ENCODE peak calls at places on chromosomes 11 and 22, in five cellular contexts. One of them, this sample, is unnamed.

GRCh38 chr22:30041881-30042280 is 38.4 kb upstream of the HORMAD2 start:
- DNase-seq in IMR-90: no peak
- DNase-seq in uterus: no peak
- DNase-seq in transverse colon: no peak
- DNase-seq in ovary: no peak
- DNase-seq in this sample: no peak

GRCh38 chr11:16739326-16739875 is 954 bp downstream of the C11orf58 start:
- DNase-seq in transverse colon: no peak
- DNase-seq in uterus: no peak
- DNase-seq in IMR-90: peak; percentile 28
- DNase-seq in ovary: no peak
- DNase-seq in this sample: no peak

GRCh38 chr22:28505416-28506156 is 174.1 kb downstream of the TTC28 start:
- DNase-seq in transverse colon: no peak
- DNase-seq in ovary: no peak
- DNase-seq in IMR-90: no peak
- DNase-seq in uterus: no peak
- DNase-seq in this sample: peak; percentile 32

GRCh38 chr11:104033134-104033533 is 3.3 kb upstream of the DDI1 start:
- DNase-seq in ovary: no peak
- DNase-seq in IMR-90: peak; percentile 97
- DNase-seq in uterus: no peak
- DNase-seq in transverse colon: no peak
- DNase-seq in this sample: peak; percentile 51

GRCh38 chr11:74072721-74073120 is 63.8 kb upstream of the UCP3 start:
- DNase-seq in transverse colon: no peak
- DNase-seq in IMR-90: no peak
- DNase-seq in uterus: no peak
- DNase-seq in ovary: no peak
- DNase-seq in this sample: no peak

GRCh38 chr11:133906241-133906640 is 50.5 kb downstream of the IGSF9B start:
- DNase-seq in transverse colon: no peak
- DNase-seq in IMR-90: no peak
- DNase-seq in uterus: no peak
- DNase-seq in ovary: no peak
- DNase-seq in this sample: no peak

GRCh38 chr22:49646876-49647275 is 180.8 kb downstream of the BRD1 start:
- DNase-seq in uterus: no peak
- DNase-seq in transverse colon: no peak
- DNase-seq in ovary: no peak
- DNase-seq in IMR-90: no peak
- DNase-seq in this sample: no peak

GRCh38 chr11:8011981-8012444 is 24.9 kb downstream of the EIF3F start:
- DNase-seq in ovary: no peak
- DNase-seq in IMR-90: peak; percentile 95
- DNase-seq in transverse colon: no peak
- DNase-seq in uterus: no peak
- DNase-seq in this sample: no peak

GRCh38 chr22:38966942-38967341 is 9.5 kb downstream of the APOBEC3A start:
- DNase-seq in ovary: no peak
- DNase-seq in IMR-90: no peak
- DNase-seq in uterus: no peak
- DNase-seq in transverse colon: no peak
- DNase-seq in this sample: no peak

GRCh38 chr11:353315-353857 is 15.9 kb upstream of the B4GALNT4 start:
- DNase-seq in IMR-90: peak; percentile 77
- DNase-seq in transverse colon: peak; percentile 73
- DNase-seq in uterus: peak; percentile 91
- DNase-seq in ovary: peak; percentile 85
- DNase-seq in this sample: peak; percentile 88

GRCh38 chr11:30258679-30259078 is 27.9 kb downstream of the FSHB start:
- DNase-seq in uterus: no peak
- DNase-seq in transverse colon: no peak
- DNase-seq in ovary: no peak
- DNase-seq in IMR-90: no peak
- DNase-seq in this sample: no peak

GRCh38 chr11:34004226-34004625 is 47.3 kb upstream of the CAPRIN1 start:
- DNase-seq in uterus: no peak
- DNase-seq in transverse colon: no peak
- DNase-seq in IMR-90: no peak
- DNase-seq in ovary: no peak
- DNase-seq in this sample: no peak

GRCh38 chr11:69467646-69468045 is 13.8 kb upstream of the LINC01488 start:
- DNase-seq in uterus: no peak
- DNase-seq in IMR-90: no peak
- DNase-seq in ovary: no peak
- DNase-seq in transverse colon: no peak
- DNase-seq in this sample: no peak

GRCh38 chr11:103234974-103235373 is 125.7 kb downstream of the DYNC2H1 start:
- DNase-seq in transverse colon: no peak
- DNase-seq in IMR-90: peak; percentile 89
- DNase-seq in ovary: no peak
- DNase-seq in uterus: no peak
- DNase-seq in this sample: no peak

GRCh38 chr11:75350743-75351540 is 519 bp downstream of the ARRB1 start:
- DNase-seq in IMR-90: peak; percentile 46
- DNase-seq in uterus: peak; percentile 34
- DNase-seq in ovary: peak; percentile 64
- DNase-seq in transverse colon: peak; percentile 61
- DNase-seq in this sample: peak; percentile 51

GRCh38 chr11:10623797-10624761 is 55.6 kb upstream of the LYVE1 start:
- DNase-seq in IMR-90: peak; percentile 37
- DNase-seq in transverse colon: peak; percentile 40
- DNase-seq in uterus: no peak
- DNase-seq in ovary: peak; percentile 43
- DNase-seq in this sample: peak; percentile 36

GRCh38 chr11:6611092-6612007 is 666 bp downstream of the TAF10 start:
- DNase-seq in transverse colon: peak; percentile 35
- DNase-seq in ovary: peak; percentile 76
- DNase-seq in IMR-90: peak; percentile 21
- DNase-seq in uterus: peak; percentile 65
- DNase-seq in this sample: peak; percentile 37

GRCh38 chr22:22246706-22247105 is 2.1 kb downstream of the VPREB1 start:
- DNase-seq in uterus: no peak
- DNase-seq in IMR-90: no peak
- DNase-seq in ovary: no peak
- DNase-seq in transverse colon: no peak
- DNase-seq in this sample: no peak

GRCh38 chr11:107619926-107620325 is 29.0 kb downstream of the ELMOD1 start:
- DNase-seq in transverse colon: no peak
- DNase-seq in ovary: no peak
- DNase-seq in uterus: no peak
- DNase-seq in IMR-90: peak; percentile 23
- DNase-seq in this sample: no peak

GRCh38 chr22:33325232-33326004 is 267.2 kb upstream of the SYN3 start:
- DNase-seq in uterus: no peak
- DNase-seq in transverse colon: no peak
- DNase-seq in IMR-90: no peak
- DNase-seq in ovary: no peak
- DNase-seq in this sample: no peak

GRCh38 chr11:16612801-16613400 is 125.5 kb upstream of the C11orf58 start:
- DNase-seq in IMR-90: peak; percentile 35
- DNase-seq in transverse colon: no peak
- DNase-seq in uterus: no peak
- DNase-seq in ovary: no peak
- DNase-seq in this sample: no peak

GRCh38 chr22:27420817-27421361 is 380.7 kb downstream of the MN1 start:
- DNase-seq in uterus: peak; percentile 69
- DNase-seq in transverse colon: peak; percentile 46
- DNase-seq in ovary: peak; percentile 86
- DNase-seq in IMR-90: peak; percentile 95
- DNase-seq in this sample: peak; percentile 83

GRCh38 chr11:61851128-61851899 is 23.2 kb downstream of the FADS2 start:
- DNase-seq in IMR-90: no peak
- DNase-seq in ovary: no peak
- DNase-seq in transverse colon: no peak
- DNase-seq in uterus: no peak
- DNase-seq in this sample: peak; percentile 87

GRCh38 chr11:119352857-119353260 is 6.4 kb upstream of the MFRP start:
- DNase-seq in IMR-90: no peak
- DNase-seq in transverse colon: no peak
- DNase-seq in ovary: peak; percentile 60
- DNase-seq in uterus: peak; percentile 34
- DNase-seq in this sample: peak; percentile 91

GRCh38 chr11:95863486-95864140 is 60.3 kb downstream of the MTMR2 start:
- DNase-seq in transverse colon: no peak
- DNase-seq in IMR-90: peak; percentile 89
- DNase-seq in uterus: no peak
- DNase-seq in ovary: no peak
- DNase-seq in this sample: no peak

GRCh38 chr22:37242395-37242918 is 1.6 kb downstream of the RAC2 start:
- DNase-seq in uterus: peak; percentile 32
- DNase-seq in transverse colon: peak; percentile 82
- DNase-seq in ovary: no peak
- DNase-seq in IMR-90: peak; percentile 38
- DNase-seq in this sample: peak; percentile 47
- TF ChIP-seq POLR2A in uterus: no peak
- TF ChIP-seq POLR2A in transverse colon: no peak
- TF ChIP-seq POLR2A in ovary: no peak
- TF ChIP-seq POLR2A in IMR-90: no peak
- TF ChIP-seq POLR2A in this sample: no peak

DNA sequence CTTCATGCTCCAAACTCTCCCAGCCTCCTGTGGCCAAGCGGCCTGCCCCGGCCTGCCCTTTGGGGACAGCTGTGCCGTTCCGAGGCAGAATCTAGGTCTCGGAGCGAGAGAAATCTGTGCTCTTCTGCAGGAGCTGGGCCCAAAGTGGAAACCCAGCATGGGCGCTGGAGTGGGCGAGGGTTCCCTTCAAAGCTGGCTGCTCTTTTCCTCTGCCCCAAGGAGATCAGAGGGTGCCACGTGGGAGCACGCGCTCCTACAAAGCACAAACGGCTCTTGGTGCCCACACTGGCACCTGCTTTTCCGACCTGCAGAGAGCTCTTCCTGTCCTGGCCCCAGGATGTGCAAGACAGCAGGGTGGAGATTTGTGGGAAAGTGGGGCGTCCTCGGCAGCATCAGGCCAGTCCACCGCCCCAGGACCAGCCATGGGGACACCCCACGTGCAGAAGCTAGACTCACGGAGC is 6.9 kb downstream of the OSBPL5 start:
- DNase-seq in transverse colon: peak; percentile 4
- DNase-seq in ovary: peak; percentile 20
- DNase-seq in IMR-90: no peak
- DNase-seq in uterus: no peak
- DNase-seq in this sample: no peak
- H3K4me1 ChIP-seq in transverse colon: peaks cover 49% of the 10 kb centered on the region
- H3K4me1 ChIP-seq in ovary: peaks cover 26% of the 10 kb centered on the region
- H3K4me1 ChIP-seq in IMR-90: peaks cover 64% of the 10 kb centered on the region
- H3K4me1 ChIP-seq in uterus: no peaks in the 10 kb centered on the region
- H3K4me1 ChIP-seq in this sample: peaks cover 37% of the 10 kb centered on the region

GRCh38 chr11:66373261-66373660 is 1.7 kb upstream of the SLC29A2 start:
- DNase-seq in IMR-90: no peak
- DNase-seq in ovary: no peak
- DNase-seq in uterus: no peak
- DNase-seq in transverse colon: no peak
- DNase-seq in this sample: no peak

GRCh38 chr11:66368484-66368883 is 3.1 kb downstream of the SLC29A2 start:
- DNase-seq in uterus: no peak
- DNase-seq in IMR-90: no peak
- DNase-seq in ovary: no peak
- DNase-seq in transverse colon: no peak
- DNase-seq in this sample: no peak

GRCh38 chr11:66367561-66368312 is 3.8 kb downstream of the SLC29A2 start:
- DNase-seq in transverse colon: no peak
- DNase-seq in uterus: no peak
- DNase-seq in IMR-90: no peak
- DNase-seq in ovary: no peak
- DNase-seq in this sample: no peak

GRCh38 chr11:66369073-66369894 is 2.3 kb downstream of the SLC29A2 start:
- DNase-seq in IMR-90: no peak
- DNase-seq in ovary: no peak
- DNase-seq in uterus: no peak
- DNase-seq in transverse colon: no peak
- DNase-seq in this sample: no peak

GRCh38 chr11:66371627-66372415 is at the start of gene SLC29A2:
- DNase-seq in transverse colon: peak; percentile 88
- DNase-seq in ovary: peak; percentile 33
- DNase-seq in IMR-90: no peak
- DNase-seq in uterus: no peak
- DNase-seq in this sample: no peak
- TF ChIP-seq POLR2A in transverse colon: peak; percentile 39
- TF ChIP-seq POLR2A in ovary: no peak
- TF ChIP-seq POLR2A in IMR-90: no peak
- TF ChIP-seq POLR2A in uterus: no peak
- TF ChIP-seq POLR2A in this sample: no peak

DNA sequence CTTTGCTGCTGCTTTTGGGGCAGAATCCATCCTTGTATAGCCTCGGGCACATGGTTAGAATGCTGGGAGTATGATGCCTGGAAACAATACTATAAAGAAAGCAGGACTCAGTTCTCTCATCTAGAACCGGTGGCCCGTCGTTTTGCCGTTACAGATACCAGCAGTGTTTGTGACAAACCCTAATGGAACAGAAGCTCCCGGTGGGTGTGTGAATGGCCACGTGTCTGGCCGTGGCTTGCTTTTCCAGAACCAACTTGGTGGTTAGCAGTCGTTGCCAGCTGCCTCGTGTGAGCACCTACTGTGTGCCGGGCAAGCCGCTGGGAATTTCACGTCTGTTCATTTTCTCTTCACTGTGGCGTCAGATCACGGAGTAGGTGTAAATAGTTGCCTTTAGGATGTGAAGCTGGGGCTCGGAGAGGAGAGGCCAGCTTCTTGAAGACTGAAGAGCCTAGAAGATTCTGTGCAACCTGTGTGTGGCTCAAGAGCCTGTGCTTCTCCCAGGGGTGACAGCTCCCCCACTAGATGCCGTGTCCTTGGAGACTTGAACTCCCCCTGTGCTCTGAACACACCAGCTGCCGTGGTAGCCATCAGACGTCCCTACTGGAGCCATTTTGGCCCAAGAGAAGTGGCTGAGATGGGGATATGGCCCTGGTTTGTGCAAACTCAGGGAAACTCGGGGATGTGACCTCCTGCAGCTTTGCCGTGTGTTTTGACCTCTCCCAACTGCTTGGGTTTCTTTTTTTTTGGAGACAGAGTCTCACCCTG is 57.5 kb upstream of the PPARA start:
- DNase-seq in ovary: no peak
- DNase-seq in uterus: no peak
- DNase-seq in IMR-90: no peak
- DNase-seq in transverse colon: no peak
- DNase-seq in this sample: no peak
- H3K4me1 ChIP-seq in ovary: peaks cover 56% of the 10 kb centered on the region
- H3K4me1 ChIP-seq in uterus: peaks cover 42% of the 10 kb centered on the region
- H3K4me1 ChIP-seq in IMR-90: peaks cover 12% of the 10 kb centered on the region
- H3K4me1 ChIP-seq in transverse colon: peaks cover 19% of the 10 kb centered on the region
- H3K4me1 ChIP-seq in this sample: peaks cover 85% of the 10 kb centered on the region

DNA sequence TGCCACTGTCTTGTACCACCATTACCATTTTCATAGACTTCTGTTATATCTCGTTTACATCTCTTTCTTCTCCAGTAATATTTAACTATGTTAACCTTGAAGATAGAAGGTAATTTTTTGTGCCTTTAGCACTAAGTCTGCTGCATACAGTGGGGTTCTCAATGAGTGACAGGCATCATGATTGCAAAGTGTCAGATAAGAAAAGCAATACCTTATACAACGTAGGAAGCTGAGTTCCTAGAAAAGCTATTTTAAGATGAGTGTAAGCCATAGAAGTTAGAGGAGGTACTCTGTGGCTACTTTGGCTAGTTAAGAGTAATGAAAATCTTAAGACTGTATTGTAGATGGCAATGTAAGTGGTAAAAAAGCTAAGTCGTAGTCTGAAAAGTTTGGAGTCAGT is 5.3 kb downstream of the TMEM126A start:
- DNase-seq in ovary: no peak
- DNase-seq in transverse colon: no peak
- DNase-seq in uterus: no peak
- DNase-seq in IMR-90: no peak
- DNase-seq in this sample: no peak
- TF ChIP-seq POLR2A in ovary: no peak
- TF ChIP-seq POLR2A in transverse colon: no peak
- TF ChIP-seq POLR2A in uterus: no peak
- TF ChIP-seq POLR2A in IMR-90: no peak
- TF ChIP-seq POLR2A in this sample: no peak

This sample was measured in testis.